ENCODE peak calls at places on chromosomes 16 and 17, in eight cellular contexts. One of them, this sample, is unnamed.

GRCh38 chr17:75812096-75813001 is 27.7 kb downstream of the UNK start:
- DNase-seq in stomach: no peak
- DNase-seq in psoas muscle: no peak
- DNase-seq in upper lobe of right lung: no peak
- DNase-seq in SK-N-SH: peak
- DNase-seq in omental fat pad: no peak
- DNase-seq in GM10248: no peak
- DNase-seq in transverse colon: no peak
- DNase-seq in this sample: no peak

GRCh38 chr17:81711814-81712467 is at the start of gene SLC25A10:
- DNase-seq in GM10248: peak
- DNase-seq in upper lobe of right lung: peak
- DNase-seq in psoas muscle: peak
- DNase-seq in transverse colon: peak
- DNase-seq in stomach: peak
- DNase-seq in SK-N-SH: peak
- DNase-seq in omental fat pad: no peak
- DNase-seq in this sample: peak

GRCh38 chr16:57677622-57678369 is 9.7 kb downstream of the ADGRG3 start:
- DNase-seq in GM10248: no peak
- DNase-seq in omental fat pad: no peak
- DNase-seq in transverse colon: no peak
- DNase-seq in stomach: peak
- DNase-seq in SK-N-SH: no peak
- DNase-seq in psoas muscle: no peak
- DNase-seq in upper lobe of right lung: no peak
- DNase-seq in this sample: no peak

GRCh38 chr16:87318158-87318644 is 1.0 kb upstream of the C16orf95 start:
- DNase-seq in omental fat pad: no peak
- DNase-seq in upper lobe of right lung: no peak
- DNase-seq in GM10248: no peak
- DNase-seq in psoas muscle: peak
- DNase-seq in transverse colon: no peak
- DNase-seq in stomach: no peak
- DNase-seq in SK-N-SH: no peak
- DNase-seq in this sample: no peak

GRCh38 chr17:29575511-29576213 is 7.2 kb downstream of the TP53I13 start:
- DNase-seq in psoas muscle: no peak
- DNase-seq in transverse colon: no peak
- DNase-seq in omental fat pad: no peak
- DNase-seq in SK-N-SH: no peak
- DNase-seq in GM10248: no peak
- DNase-seq in stomach: no peak
- DNase-seq in upper lobe of right lung: peak
- DNase-seq in this sample: no peak

GRCh38 chr17:28347261-28347891 is 10.0 kb downstream of the POLDIP2 start:
- DNase-seq in transverse colon: no peak
- DNase-seq in SK-N-SH: no peak
- DNase-seq in omental fat pad: no peak
- DNase-seq in upper lobe of right lung: peak
- DNase-seq in GM10248: no peak
- DNase-seq in psoas muscle: no peak
- DNase-seq in stomach: peak
- DNase-seq in this sample: no peak

GRCh38 chr16:87132361-87133014 is 184.7 kb downstream of the C16orf95 start:
- DNase-seq in upper lobe of right lung: peak
- DNase-seq in psoas muscle: no peak
- DNase-seq in transverse colon: no peak
- DNase-seq in SK-N-SH: no peak
- DNase-seq in omental fat pad: no peak
- DNase-seq in GM10248: no peak
- DNase-seq in stomach: no peak
- DNase-seq in this sample: no peak

GRCh38 chr17:56939869-56940484 is 20.9 kb downstream of the COIL start:
- DNase-seq in omental fat pad: no peak
- DNase-seq in SK-N-SH: peak
- DNase-seq in GM10248: peak
- DNase-seq in upper lobe of right lung: no peak
- DNase-seq in psoas muscle: no peak
- DNase-seq in transverse colon: no peak
- DNase-seq in stomach: no peak
- DNase-seq in this sample: no peak

GRCh38 chr17:57114085-57114673 is 29.1 kb downstream of the AKAP1 start:
- DNase-seq in upper lobe of right lung: no peak
- DNase-seq in omental fat pad: peak
- DNase-seq in SK-N-SH: peak
- DNase-seq in stomach: peak
- DNase-seq in transverse colon: peak
- DNase-seq in GM10248: peak
- DNase-seq in psoas muscle: peak
- DNase-seq in this sample: peak

GRCh38 chr16:73232555-73233422 is 184.9 kb upstream of the ZFHX3 start:
- DNase-seq in transverse colon: peak
- DNase-seq in psoas muscle: no peak
- DNase-seq in SK-N-SH: peak
- DNase-seq in omental fat pad: peak
- DNase-seq in upper lobe of right lung: no peak
- DNase-seq in GM10248: no peak
- DNase-seq in stomach: no peak
- DNase-seq in this sample: peak

GRCh38 chr17:72466199-72466598 is 345.4 kb downstream of the SOX9 start:
- DNase-seq in psoas muscle: no peak
- DNase-seq in stomach: peak
- DNase-seq in omental fat pad: no peak
- DNase-seq in SK-N-SH: no peak
- DNase-seq in transverse colon: peak
- DNase-seq in upper lobe of right lung: no peak
- DNase-seq in GM10248: peak
- DNase-seq in this sample: no peak

GRCh38 chr17:30005709-30006320 is 64.4 kb downstream of the EFCAB5 start:
- DNase-seq in upper lobe of right lung: no peak
- DNase-seq in stomach: no peak
- DNase-seq in SK-N-SH: no peak
- DNase-seq in psoas muscle: no peak
- DNase-seq in transverse colon: no peak
- DNase-seq in GM10248: no peak
- DNase-seq in omental fat pad: no peak
- DNase-seq in this sample: no peak

GRCh38 chr17:17030515-17031211 is 11.6 kb upstream of the MPRIP start:
- DNase-seq in psoas muscle: no peak
- DNase-seq in omental fat pad: no peak
- DNase-seq in upper lobe of right lung: no peak
- DNase-seq in SK-N-SH: peak
- DNase-seq in transverse colon: no peak
- DNase-seq in stomach: no peak
- DNase-seq in GM10248: no peak
- DNase-seq in this sample: no peak

GRCh38 chr17:20896153-20896649 is 146.6 kb downstream of the USP22 start:
- DNase-seq in GM10248: peak
- DNase-seq in upper lobe of right lung: no peak
- DNase-seq in SK-N-SH: no peak
- DNase-seq in omental fat pad: no peak
- DNase-seq in transverse colon: peak
- DNase-seq in stomach: peak
- DNase-seq in psoas muscle: peak
- DNase-seq in this sample: no peak

GRCh38 chr16:49651980-49652379 is 203.9 kb downstream of the ZNF423 start:
- DNase-seq in psoas muscle: peak
- DNase-seq in upper lobe of right lung: no peak
- DNase-seq in GM10248: no peak
- DNase-seq in omental fat pad: no peak
- DNase-seq in SK-N-SH: peak
- DNase-seq in stomach: no peak
- DNase-seq in transverse colon: no peak
- DNase-seq in this sample: no peak

GRCh38 chr16:1183235-1183907 is 30.5 kb downstream of the CACNA1H start:
- DNase-seq in GM10248: no peak
- DNase-seq in upper lobe of right lung: no peak
- DNase-seq in transverse colon: peak
- DNase-seq in stomach: no peak
- DNase-seq in psoas muscle: peak
- DNase-seq in omental fat pad: peak
- DNase-seq in SK-N-SH: peak
- DNase-seq in this sample: no peak

GRCh38 chr17:75507712-75508111 is 7.6 kb downstream of the CASKIN2 start:
- DNase-seq in psoas muscle: no peak
- DNase-seq in GM10248: no peak
- DNase-seq in upper lobe of right lung: no peak
- DNase-seq in transverse colon: no peak
- DNase-seq in SK-N-SH: no peak
- DNase-seq in omental fat pad: no peak
- DNase-seq in stomach: no peak
- DNase-seq in this sample: no peak

GRCh38 chr17:14052886-14053615 is 16.3 kb upstream of the COX10 start:
- DNase-seq in psoas muscle: no peak
- DNase-seq in stomach: no peak
- DNase-seq in upper lobe of right lung: no peak
- DNase-seq in transverse colon: no peak
- DNase-seq in GM10248: no peak
- DNase-seq in SK-N-SH: no peak
- DNase-seq in omental fat pad: no peak
- DNase-seq in this sample: no peak

GRCh38 chr17:58452738-58453137 is 35.4 kb upstream of the RNF43 start:
- DNase-seq in SK-N-SH: no peak
- DNase-seq in GM10248: no peak
- DNase-seq in stomach: no peak
- DNase-seq in upper lobe of right lung: no peak
- DNase-seq in omental fat pad: no peak
- DNase-seq in transverse colon: no peak
- DNase-seq in psoas muscle: no peak
- DNase-seq in this sample: no peak

GRCh38 chr17:58446086-58446485 is 28.8 kb upstream of the RNF43 start:
- DNase-seq in omental fat pad: no peak
- DNase-seq in stomach: no peak
- DNase-seq in psoas muscle: no peak
- DNase-seq in transverse colon: no peak
- DNase-seq in upper lobe of right lung: no peak
- DNase-seq in SK-N-SH: no peak
- DNase-seq in GM10248: no peak
- DNase-seq in this sample: no peak

GRCh38 chr17:58447039-58447975 is 30.0 kb upstream of the RNF43 start:
- DNase-seq in transverse colon: peak
- DNase-seq in psoas muscle: peak
- DNase-seq in omental fat pad: no peak
- DNase-seq in SK-N-SH: peak
- DNase-seq in GM10248: peak
- DNase-seq in stomach: peak
- DNase-seq in upper lobe of right lung: peak
- DNase-seq in this sample: peak
- TF ChIP-seq CTCF in transverse colon: peak
- TF ChIP-seq CTCF in psoas muscle: peak
- TF ChIP-seq CTCF in omental fat pad: no peak
- TF ChIP-seq CTCF in SK-N-SH: peak
- TF ChIP-seq CTCF in GM10248: peak
- TF ChIP-seq CTCF in stomach: peak
- TF ChIP-seq CTCF in upper lobe of right lung: peak
- TF ChIP-seq CTCF in this sample: peak

GRCh38 chr16:83890359-83890758 is 8.6 kb upstream of the MLYCD start:
- DNase-seq in omental fat pad: no peak
- DNase-seq in GM10248: no peak
- DNase-seq in psoas muscle: no peak
- DNase-seq in upper lobe of right lung: no peak
- DNase-seq in transverse colon: no peak
- DNase-seq in stomach: no peak
- DNase-seq in SK-N-SH: no peak
- DNase-seq in this sample: no peak

GRCh38 chr16:83887564-83887963 is 11.4 kb upstream of the MLYCD start:
- DNase-seq in omental fat pad: no peak
- DNase-seq in stomach: no peak
- DNase-seq in psoas muscle: no peak
- DNase-seq in upper lobe of right lung: no peak
- DNase-seq in SK-N-SH: no peak
- DNase-seq in GM10248: no peak
- DNase-seq in transverse colon: no peak
- DNase-seq in this sample: no peak

GRCh38 chr16:83888672-83889044 is 10.3 kb upstream of the MLYCD start:
- DNase-seq in omental fat pad: no peak
- DNase-seq in stomach: no peak
- DNase-seq in SK-N-SH: no peak
- DNase-seq in psoas muscle: no peak
- DNase-seq in GM10248: no peak
- DNase-seq in transverse colon: no peak
- DNase-seq in upper lobe of right lung: no peak
- DNase-seq in this sample: no peak

GRCh38 chr16:83886199-83886971 is 12.5 kb upstream of the MLYCD start:
- DNase-seq in stomach: no peak
- DNase-seq in SK-N-SH: no peak
- DNase-seq in psoas muscle: no peak
- DNase-seq in GM10248: no peak
- DNase-seq in upper lobe of right lung: no peak
- DNase-seq in omental fat pad: no peak
- DNase-seq in transverse colon: no peak
- DNase-seq in this sample: no peak

GRCh38 chr16:83887088-83887487 is 11.8 kb upstream of the MLYCD start:
- DNase-seq in GM10248: no peak
- DNase-seq in stomach: peak
- DNase-seq in upper lobe of right lung: no peak
- DNase-seq in SK-N-SH: no peak
- DNase-seq in omental fat pad: no peak
- DNase-seq in psoas muscle: no peak
- DNase-seq in transverse colon: peak
- DNase-seq in this sample: no peak
- TF ChIP-seq CTCF in GM10248: no peak
- TF ChIP-seq CTCF in stomach: no peak
- TF ChIP-seq CTCF in upper lobe of right lung: peak
- TF ChIP-seq CTCF in SK-N-SH: peak
- TF ChIP-seq CTCF in omental fat pad: no peak
- TF ChIP-seq CTCF in psoas muscle: no peak
- TF ChIP-seq CTCF in transverse colon: no peak
- TF ChIP-seq CTCF in this sample: peak

GRCh38 chr17:67559381-67559966 is 158.3 kb upstream of the NOL11 start:
- DNase-seq in stomach: no peak
- DNase-seq in upper lobe of right lung: no peak
- DNase-seq in psoas muscle: no peak
- DNase-seq in omental fat pad: no peak
- DNase-seq in GM10248: no peak
- DNase-seq in transverse colon: no peak
- DNase-seq in SK-N-SH: no peak
- DNase-seq in this sample: no peak
- TF ChIP-seq CTCF in stomach: no peak
- TF ChIP-seq CTCF in upper lobe of right lung: peak
- TF ChIP-seq CTCF in psoas muscle: no peak
- TF ChIP-seq CTCF in omental fat pad: no peak
- TF ChIP-seq CTCF in GM10248: peak
- TF ChIP-seq CTCF in transverse colon: peak
- TF ChIP-seq CTCF in SK-N-SH: peak
- TF ChIP-seq CTCF in this sample: no peak

DNA sequence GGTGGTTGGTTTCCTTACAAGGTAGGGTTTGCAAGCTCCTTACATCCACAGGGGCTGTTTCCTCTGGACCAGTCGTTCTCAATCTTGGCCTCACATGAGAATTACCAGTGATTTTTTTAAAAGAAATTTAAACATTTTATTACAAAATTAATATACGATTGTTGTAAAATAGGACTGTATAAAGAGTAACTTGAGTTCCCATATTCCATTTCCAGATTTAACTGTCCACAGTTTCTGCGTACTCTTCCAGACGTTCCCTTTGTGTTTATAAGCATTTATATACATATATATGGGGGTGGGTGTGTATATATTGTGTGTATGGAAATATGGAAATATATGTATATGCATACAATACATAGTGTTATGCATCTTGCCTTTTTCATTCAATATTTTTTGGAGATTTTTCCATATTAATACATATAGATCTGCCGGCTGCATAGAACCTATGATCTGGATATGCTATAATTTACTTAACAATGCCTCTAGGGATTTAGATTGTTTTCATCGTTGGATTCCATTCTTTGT is 31.5 kb downstream of the HLF start:
- DNase-seq in stomach: no peak
- DNase-seq in psoas muscle: no peak
- DNase-seq in SK-N-SH: no peak
- DNase-seq in omental fat pad: no peak
- DNase-seq in GM10248: no peak
- DNase-seq in upper lobe of right lung: no peak
- DNase-seq in transverse colon: no peak
- DNase-seq in this sample: no peak
- TF ChIP-seq CTCF in stomach: no peak
- TF ChIP-seq CTCF in psoas muscle: no peak
- TF ChIP-seq CTCF in SK-N-SH: no peak
- TF ChIP-seq CTCF in omental fat pad: no peak
- TF ChIP-seq CTCF in GM10248: no peak
- TF ChIP-seq CTCF in upper lobe of right lung: no peak
- TF ChIP-seq CTCF in transverse colon: no peak
- TF ChIP-seq CTCF in this sample: no peak

This sample was measured in progenitor cell of endocrine pancreas.